ENCODE peak calls at places on chromosomes 11 and 22, in four cellular contexts. G is cardiac muscle cell; X is stimulated activated CD4-positive, alpha-beta T cell treated with anti-CD3 and anti-CD28 coated beads, Interleukin-2, amount 100 ng/mL, for 24 hours; C is activated CD8-positive, alpha-beta memory T cell treated with anti-CD3 and anti-CD28 coated beads, Interleukin-2, amount 10 ng/mL, durations not matched to agents 7 days and 5 days. Y is an unnamed sample.

GRCh38 chr11:127027000-127027399 is 26.4 kb upstream of the KIRREL3 start:
- DNase-seq in C (no peak), G (no peak), X (no peak), Y (no peak)

GRCh38 chr11:93034031-93034430 is 64.6 kb downstream of the MTNR1B start:
- DNase-seq in C (no peak), X (no peak), G (peak; percentile 49), Y (no peak)

GRCh38 chr11:29282088-29282487 is 734.7 kb downstream of the KCNA4 start:
- DNase-seq in C (no peak), X (no peak), G (peak; percentile 83), Y (no peak)

GRCh38 chr11:82462588-82462987 is 271.1 kb downstream of the FAM181B start:
- DNase-seq in G (no peak), X (no peak), C (no peak), Y (no peak)

GRCh38 chr11:110979696-110980095 is 265.8 kb upstream of the POU2AF2 start:
- DNase-seq in C (no peak), X (no peak), G (no peak), Y (no peak)

GRCh38 chr11:34640050-34640971 is 19.4 kb downstream of the EHF start:
- DNase-seq in C (no peak), G (no peak), X (no peak), Y (no peak)

GRCh38 chr11:76228122-76229000 is 22.1 kb upstream of the WNT11 start:
- DNase-seq in X (no peak), G (no peak), C (no peak), Y (no peak)

GRCh38 chr11:121652982-121653381 is 200.2 kb upstream of the SORL1-AS1 start:
- DNase-seq in C (no peak), G (peak; percentile 60), X (no peak), Y (no peak)

GRCh38 chr11:19524171-19524671 is 188.4 kb upstream of the NAV2 start:
- DNase-seq in C (no peak), X (no peak), G (no peak), Y (no peak)

GRCh38 chr11:78586452-78587046 is 11.9 kb upstream of the NARS2 start:
- DNase-seq in X (no peak), C (no peak), G (peak; percentile 42), Y (no peak)

GRCh38 chr11:31804439-31805036 is 6.6 kb downstream of the PAX6 start:
- DNase-seq in X (peak; percentile 14), C (no peak), G (no peak), Y (no peak)

GRCh38 chr22:50665738-50666137 is 6.9 kb upstream of the SHANK3 start:
- DNase-seq in X (no peak), C (no peak), G (no peak), Y (no peak)

Y was measured in osteocyte.